ENCODE peak calls at places on chromosomes 5 and 9, in nine cellular contexts. Y is amniotic stem cell, Z is neural progenitor cell, R is activated T-cell treated with anti-CD3 and anti-CD28 coated beads for 48 hours, A is endothelial cell, H is ureter, U is aorta, D is mammary epithelial cell, W is breast epithelium. B is an unnamed sample.

GRCh38 chr5:53884844-53885243 is 324.4 kb downstream of the NDUFS4 start:
- DNase-seq in Z (no peak), Y (no peak), A (no peak), R (no peak), U (no peak), H (no peak), D (no peak), W (no peak), B (no peak)

GRCh38 chr5:143657814-143658395 is 154.1 kb upstream of the HMHB1 start:
- DNase-seq in D (no peak), A (no peak), R (no peak), W (no peak), H (no peak), Y (no peak), U (no peak), Z (no peak), B (no peak)

GRCh38 chr5:142701673-142702311 is 15.9 kb upstream of the FGF1 start:
- DNase-seq in U (no peak), Z (no peak), D (no peak), A (no peak), W (no peak), Y (no peak), H (no peak), R (no peak), B (no peak)

GRCh38 chr5:21847300-21847699 is 1005.8 kb downstream of the CDH12 start:
- DNase-seq in U (no peak), D (no peak), R (no peak), H (no peak), A (no peak), Z (no peak), Y (no peak), W (no peak), B (no peak)

GRCh38 chr5:90285581-90285980 is 124.0 kb downstream of the CETN3 start:
- DNase-seq in W (no peak), R (no peak), H (no peak), Z (no peak), A (no peak), U (no peak), Y (no peak), D (no peak), B (no peak)

GRCh38 chr5:174159327-174160247 is 114.1 kb downstream of the NSG2 start:
- DNase-seq in U (no peak), D (peak), H (no peak), R (no peak), Y (no peak), W (no peak), A (no peak), Z (no peak), B (no peak)

GRCh38 chr5:2263763-2264162 is 381.0 kb upstream of the IRX4 start:
- DNase-seq in W (no peak), D (no peak), Y (no peak), H (no peak), R (no peak), Z (no peak), U (no peak), A (no peak), B (no peak)

GRCh38 chr9:71941998-71942567 is 30.6 kb downstream of the C9orf85 start:
- DNase-seq in Y (no peak), Z (no peak), H (no peak), R (no peak), D (no peak), U (no peak), A (no peak), W (no peak), B (no peak)

GRCh38 chr9:113011911-113012381 is at the start of gene ZNF883:
- DNase-seq in D (peak), U (peak), Z (peak), Y (peak), W (no peak), H (peak), R (peak), A (peak), B (peak)

GRCh38 chr5:172886974-172887491 is 53.0 kb downstream of the ERGIC1 start:
- DNase-seq in A (no peak), W (peak), U (peak), H (no peak), D (peak), Y (no peak), R (no peak), Z (no peak), B (peak)

GRCh38 chr9:114313186-114313585 is 9.7 kb upstream of the ORM1 start:
- DNase-seq in H (peak), Y (no peak), U (no peak), D (no peak), Z (no peak), R (no peak), A (no peak), W (no peak), B (no peak)

GRCh38 chr9:87950765-87951488 is 23.4 kb downstream of the CDK20 start:
- DNase-seq in H (no peak), U (no peak), W (no peak), A (no peak), R (no peak), Z (peak), Y (no peak), D (peak), B (no peak)

GRCh38 chr5:172839669-172840068 is 5.6 kb downstream of the ERGIC1 start:
- DNase-seq in R (no peak), A (no peak), Z (no peak), W (peak), U (no peak), Y (no peak), D (no peak), H (no peak), B (no peak)

GRCh38 chr9:81776834-81777233 is 87.5 kb upstream of the TLE1 start:
- DNase-seq in R (no peak), D (no peak), Y (no peak), A (no peak), W (no peak), H (no peak), U (no peak), Z (no peak), B (no peak)

GRCh38 chr5:56763711-56764466 is 51.5 kb upstream of the MAP3K1 start:
- DNase-seq in R (no peak), W (peak), A (no peak), D (peak), H (no peak), U (no peak), Z (no peak), Y (no peak), B (no peak)

GRCh38 chr9:130779153-130779855 is 55.8 kb upstream of the ABL1 start:
- DNase-seq in R (no peak), D (no peak), A (no peak), Z (no peak), U (no peak), Y (no peak), H (no peak), W (no peak), B (no peak)

GRCh38 chr5:158868570-158868969 is 231.1 kb downstream of the EBF1 start:
- DNase-seq in Z (no peak), U (no peak), W (no peak), R (no peak), D (no peak), H (no peak), Y (no peak), A (no peak), B (no peak)

GRCh38 chr9:122821278-122821952 is 7.0 kb downstream of the PDCL start:
- DNase-seq in R (no peak), D (no peak), Y (no peak), W (no peak), H (no peak), Z (no peak), U (peak), A (no peak), B (no peak)

GRCh38 chr9:92711844-92712243 is 41.9 kb upstream of the IPPK start:
- DNase-seq in Y (no peak), W (no peak), Z (no peak), H (no peak), R (no peak), A (no peak), D (no peak), U (no peak), B (no peak)

GRCh38 chr5:66701244-66701643 is 105.1 kb downstream of the MAST4 start:
- DNase-seq in A (no peak), Y (no peak), W (no peak), D (no peak), R (no peak), U (no peak), Z (no peak), H (no peak), B (no peak)

B was measured in left lung.